ENCODE peak calls at places on chromosome 6, in six cellular contexts. G, N, D, R, Z and S are unnamed samples.

GRCh38 chr6:36592221-36592655 is 1.9 kb upstream of the SRSF3 start:
- DNase-seq in G (no peak), N (no peak), D (no peak), R (no peak), Z (peak; percentile 36), S (no peak)

GRCh38 chr6:46062312-46062711 is 46.7 kb upstream of the CLIC5 start:
- DNase-seq in G (no peak), N (no peak), D (no peak), R (no peak), Z (peak; percentile 52), S (no peak)

GRCh38 chr6:35310265-35310831 is 12.7 kb downstream of the DEF6 start:
- DNase-seq in G (no peak), N (no peak), D (no peak), R (no peak), Z (no peak), S (no peak)

GRCh38 chr6:137413482-137413881 is 80.7 kb downstream of the OLIG3 start:
- DNase-seq in G (no peak), N (no peak), D (no peak), R (no peak), Z (no peak), S (no peak)

GRCh38 chr6:44655368-44656342 is 268.1 kb downstream of the CDC5L start:
- DNase-seq in G (peak; percentile 97), N (peak; percentile 89), D (peak; percentile 76), R (peak; percentile 71), Z (peak; percentile 78), S (no peak)

GRCh38 chr6:113495521-113495920 is 361.6 kb upstream of the MARCKS start:
- DNase-seq in G (no peak), N (no peak), D (no peak), R (no peak), Z (no peak), S (no peak)

GRCh38 chr6:125944434-125944816 is 12.1 kb upstream of the HINT3 start:
- DNase-seq in G (no peak), N (no peak), D (peak; percentile 30), R (peak; percentile 64), Z (peak; percentile 78), S (no peak)

GRCh38 chr6:53578371-53578770 is 33.5 kb upstream of the GCLC start:
- DNase-seq in G (no peak), N (no peak), D (no peak), R (no peak), Z (no peak), S (no peak)

GRCh38 chr6:168307695-168308021 is 11.9 kb downstream of the DACT2 start:
- DNase-seq in G (no peak), N (no peak), D (no peak), R (no peak), Z (no peak), S (no peak)

GRCh38 chr6:168093071-168093505 is 14.1 kb upstream of the FRMD1 start:
- DNase-seq in G (no peak), N (no peak), D (peak; percentile 10), R (no peak), Z (peak; percentile 84), S (no peak)

GRCh38 chr6:146582857-146583256 is 15.9 kb upstream of the ADGB start:
- DNase-seq in G (no peak), N (no peak), D (peak; percentile 16), R (no peak), Z (peak; percentile 30), S (no peak)

GRCh38 chr6:15741405-15741804 is 78.6 kb upstream of the DTNBP1 start:
- DNase-seq in G (no peak), N (no peak), D (no peak), R (no peak), Z (no peak), S (no peak)

GRCh38 chr6:15734118-15734897 is 71.5 kb upstream of the DTNBP1 start:
- DNase-seq in G (no peak), N (no peak), D (no peak), R (no peak), Z (no peak), S (no peak)

GRCh38 chr6:15739867-15740266 is 77.0 kb upstream of the DTNBP1 start:
- DNase-seq in G (no peak), N (peak; percentile 17), D (no peak), R (no peak), Z (no peak), S (no peak)

GRCh38 chr6:15739353-15739752 is 76.5 kb upstream of the DTNBP1 start:
- DNase-seq in G (no peak), N (no peak), D (no peak), R (no peak), Z (no peak), S (no peak)

GRCh38 chr6:15736023-15736696 is 73.3 kb upstream of the DTNBP1 start:
- DNase-seq in G (no peak), N (no peak), D (no peak), R (no peak), Z (no peak), S (no peak)
- H3K4me3 ChIP-seq in G (no peak overlapping the region), N (no peak overlapping the region), D (no peak overlapping the region), R (no peak overlapping the region), Z (no peak overlapping the region), S (no peak overlapping the region)

GRCh38 chr6:82362868-82363267 is 749 bp upstream of the TPBG start:
- DNase-seq in G (no peak), N (peak; percentile 47), D (peak; percentile 23), R (no peak), Z (no peak), S (no peak)

GRCh38 chr6:82362144-82362543 is 1.5 kb upstream of the TPBG start:
- DNase-seq in G (no peak), N (no peak), D (no peak), R (no peak), Z (no peak), S (no peak)

GRCh38 chr6:82363368-82364086 is at the start of gene TPBG:
- DNase-seq in G (peak; percentile 90), N (peak; percentile 96), D (peak; percentile 59), R (peak; percentile 50), Z (peak; percentile 61), S (no peak)

GRCh38 chr6:82364087-82365010 is 732 bp downstream of the TPBG start:
- DNase-seq in G (peak; percentile 83), N (peak; percentile 79), D (peak; percentile 60), R (peak; percentile 45), Z (peak; percentile 46), S (no peak)

GRCh38 chr6:82365011-82365751 is 1.6 kb downstream of the TPBG start:
- DNase-seq in G (peak; percentile 75), N (peak; percentile 75), D (peak; percentile 21), R (no peak), Z (peak; percentile 16), S (no peak)
- TF ChIP-seq CTCF in G (no peak), N (no peak), D (no peak), R (no peak), Z (no peak), S (peak; percentile 13)

DNA sequence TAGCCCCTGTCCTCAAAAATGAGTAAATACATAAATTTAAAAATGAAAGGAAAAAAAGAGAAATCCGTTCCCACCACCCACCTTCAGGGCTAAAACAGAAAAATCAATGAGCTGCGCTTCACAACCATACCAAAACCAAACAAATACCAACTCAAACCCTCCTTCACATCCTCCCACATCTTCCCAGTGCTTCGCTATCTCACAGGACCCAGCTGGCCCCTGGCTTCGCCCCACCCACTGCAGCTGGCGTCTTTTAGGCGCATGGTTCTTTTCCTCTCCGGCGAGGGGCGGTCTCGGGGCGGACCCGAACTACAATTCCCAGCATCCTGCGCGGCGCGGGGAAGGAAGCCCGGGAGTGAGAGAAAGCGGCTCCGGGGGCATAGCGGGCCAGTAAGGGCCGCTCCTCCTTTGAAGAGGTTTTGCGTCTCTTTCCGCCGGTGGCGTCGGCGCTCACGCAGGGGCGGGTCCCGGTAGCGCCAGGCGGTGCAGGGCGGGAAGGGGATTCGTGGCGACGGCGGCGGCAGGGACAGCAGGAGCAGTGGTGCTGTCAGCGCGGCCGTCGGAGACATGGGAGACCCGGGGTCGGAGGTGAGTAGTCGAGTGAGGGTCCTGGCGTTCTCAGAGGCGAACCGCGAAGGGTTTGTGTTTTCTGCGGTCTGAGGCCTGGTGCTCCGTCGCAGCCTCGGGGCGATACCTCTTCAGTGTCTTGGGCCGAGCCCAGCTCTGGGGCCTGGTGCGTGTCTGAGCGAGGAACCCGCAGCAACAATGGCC is at the start of gene ZNF451:
- DNase-seq in G (peak; percentile 98), N (peak; percentile 99), D (peak; percentile 98), R (peak; percentile 99), Z (peak; percentile 99), S (peak; percentile 90)
- H3K27ac ChIP-seq in G (peak within 1 kb of the TSS; percentile 68), N (peak within 1 kb of the TSS; percentile 64), D (peak within 1 kb of the TSS; percentile 84), R (peak within 1 kb of the TSS; percentile 90), Z (peak within 1 kb of the TSS; percentile 85), S (peak within 1 kb of the TSS; percentile 89)

GRCh38 chr6:73704798-73705197 is 8.8 kb downstream of the CD109 start:
- DNase-seq in G (no peak), N (no peak), D (no peak), R (no peak), Z (no peak), S (no peak)
- H3K4me3 ChIP-seq in G (no peak overlapping the region), N (no peak overlapping the region), D (no peak overlapping the region), R (no peak overlapping the region), Z (no peak overlapping the region), S (no peak overlapping the region)

GRCh38 chr6:151428336-151428735 is 23.6 kb downstream of the RMND1 start:
- DNase-seq in G (no peak), N (no peak), D (no peak), R (no peak), Z (no peak), S (no peak)

GRCh38 chr6:151432650-151433049 is 19.3 kb downstream of the RMND1 start:
- DNase-seq in G (no peak), N (no peak), D (no peak), R (no peak), Z (no peak), S (no peak)

GRCh38 chr6:151431336-151431735 is 20.6 kb downstream of the RMND1 start:
- DNase-seq in G (peak; percentile 11), N (no peak), D (no peak), R (no peak), Z (no peak), S (no peak)

GRCh38 chr6:151434369-151434768 is 17.6 kb downstream of the RMND1 start:
- DNase-seq in G (no peak), N (no peak), D (no peak), R (no peak), Z (no peak), S (no peak)

DNA sequence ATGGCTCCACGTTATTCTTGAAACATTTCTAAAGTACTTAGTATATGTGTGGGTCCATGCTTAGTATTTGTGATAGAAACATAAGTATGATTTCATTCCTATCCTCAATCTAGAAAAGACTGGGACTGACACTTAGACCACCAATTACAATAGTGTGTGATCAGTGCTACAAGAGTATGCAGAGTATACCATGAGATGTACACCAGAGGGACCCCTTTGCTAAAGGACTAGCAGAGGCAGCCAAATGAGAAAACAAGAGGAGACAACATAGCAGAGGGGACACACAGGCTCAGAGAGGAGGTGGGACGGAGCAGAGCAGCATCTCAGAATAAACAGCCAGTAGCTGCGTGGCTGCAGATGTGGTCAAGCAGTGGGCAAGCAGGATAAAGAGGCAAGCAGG is 21.0 kb downstream of the RMND1 start:
- DNase-seq in G (peak; percentile 23), N (peak; percentile 21), D (no peak), R (no peak), Z (no peak), S (no peak)
- TF ChIP-seq CTCF in G (no peak), N (peak; percentile 49), D (no peak), R (no peak), Z (no peak), S (no peak)

GRCh38 chr6:110147870-110148269 is 31.6 kb downstream of the WASF1 start:
- DNase-seq in G (no peak), N (no peak), D (no peak), R (no peak), Z (no peak), S (no peak)
- H3K27ac ChIP-seq in G (no peak overlapping the region), N (no peak overlapping the region), D (no peak overlapping the region), R (no peak overlapping the region), Z (no peak overlapping the region), S (no peak overlapping the region)